ENCODE peak calls at places on chromosomes 11 and 22, in eight cellular contexts. One of them, this sample, is unnamed.

GRCh38 chr11:128548655-128549255 is 38.6 kb downstream of the ETS1 start:
- DNase-seq in cardiac fibroblast: peak
- DNase-seq in fibroblast of lung: peak
- DNase-seq in astrocyte of the spinal cord: no peak
- DNase-seq in lower leg skin: peak
- DNase-seq in tibial nerve: peak
- DNase-seq in astrocyte: no peak
- DNase-seq in sigmoid colon: peak
- DNase-seq in this sample: no peak

GRCh38 chr22:49320714-49321476 is 506.8 kb downstream of the BRD1 start:
- DNase-seq in cardiac fibroblast: no peak
- DNase-seq in fibroblast of lung: no peak
- DNase-seq in astrocyte of the spinal cord: no peak
- DNase-seq in lower leg skin: peak
- DNase-seq in tibial nerve: no peak
- DNase-seq in astrocyte: no peak
- DNase-seq in sigmoid colon: no peak
- DNase-seq in this sample: no peak

GRCh38 chr11:2272946-2273280 is 2.5 kb upstream of the ASCL2 start:
- DNase-seq in cardiac fibroblast: no peak
- DNase-seq in fibroblast of lung: no peak
- DNase-seq in astrocyte of the spinal cord: no peak
- DNase-seq in lower leg skin: no peak
- DNase-seq in tibial nerve: no peak
- DNase-seq in astrocyte: no peak
- DNase-seq in sigmoid colon: no peak
- DNase-seq in this sample: no peak

GRCh38 chr22:47198801-47199251 is 436.4 kb downstream of the TBC1D22A start:
- DNase-seq in cardiac fibroblast: no peak
- DNase-seq in fibroblast of lung: no peak
- DNase-seq in astrocyte of the spinal cord: no peak
- DNase-seq in lower leg skin: peak
- DNase-seq in tibial nerve: no peak
- DNase-seq in astrocyte: no peak
- DNase-seq in sigmoid colon: peak
- DNase-seq in this sample: no peak

GRCh38 chr11:3165152-3165705 is at the start of gene OSBPL5:
- DNase-seq in cardiac fibroblast: peak
- DNase-seq in fibroblast of lung: peak
- DNase-seq in astrocyte of the spinal cord: peak
- DNase-seq in lower leg skin: peak
- DNase-seq in tibial nerve: peak
- DNase-seq in astrocyte: peak
- DNase-seq in sigmoid colon: peak
- DNase-seq in this sample: peak

GRCh38 chr11:834371-835316 is 1.9 kb downstream of the CD151 start:
- DNase-seq in cardiac fibroblast: peak
- DNase-seq in fibroblast of lung: peak
- DNase-seq in astrocyte of the spinal cord: peak
- DNase-seq in lower leg skin: no peak
- DNase-seq in tibial nerve: no peak
- DNase-seq in astrocyte: peak
- DNase-seq in sigmoid colon: peak
- DNase-seq in this sample: peak

GRCh38 chr22:20566420-20567260 is 59.2 kb downstream of the MED15 start:
- DNase-seq in cardiac fibroblast: peak
- DNase-seq in fibroblast of lung: peak
- DNase-seq in astrocyte of the spinal cord: peak
- DNase-seq in lower leg skin: no peak
- DNase-seq in tibial nerve: peak
- DNase-seq in astrocyte: peak
- DNase-seq in sigmoid colon: peak
- DNase-seq in this sample: peak

GRCh38 chr22:46272196-46272595 is 4.4 kb downstream of the TTC38 start:
- DNase-seq in cardiac fibroblast: no peak
- DNase-seq in fibroblast of lung: no peak
- DNase-seq in astrocyte of the spinal cord: no peak
- DNase-seq in lower leg skin: no peak
- DNase-seq in tibial nerve: no peak
- DNase-seq in astrocyte: no peak
- DNase-seq in sigmoid colon: no peak
- DNase-seq in this sample: no peak

GRCh38 chr11:45624095-45624494 is 41.3 kb downstream of the CHST1 start:
- DNase-seq in cardiac fibroblast: no peak
- DNase-seq in fibroblast of lung: no peak
- DNase-seq in astrocyte of the spinal cord: no peak
- DNase-seq in lower leg skin: no peak
- DNase-seq in tibial nerve: no peak
- DNase-seq in astrocyte: no peak
- DNase-seq in sigmoid colon: no peak
- DNase-seq in this sample: no peak

GRCh38 chr11:68003846-68004550 is at the start of gene UNC93B1:
- DNase-seq in cardiac fibroblast: peak
- DNase-seq in fibroblast of lung: peak
- DNase-seq in astrocyte of the spinal cord: peak
- DNase-seq in lower leg skin: peak
- DNase-seq in tibial nerve: peak
- DNase-seq in astrocyte: peak
- DNase-seq in sigmoid colon: peak
- DNase-seq in this sample: peak

GRCh38 chr11:18016789-18017188 is 3.9 kb upstream of the SERGEF start:
- DNase-seq in cardiac fibroblast: no peak
- DNase-seq in fibroblast of lung: no peak
- DNase-seq in astrocyte of the spinal cord: no peak
- DNase-seq in lower leg skin: no peak
- DNase-seq in tibial nerve: no peak
- DNase-seq in astrocyte: no peak
- DNase-seq in sigmoid colon: no peak
- DNase-seq in this sample: no peak

GRCh38 chr11:65778431-65778900 is 2.3 kb downstream of the AP5B1 start:
- DNase-seq in cardiac fibroblast: no peak
- DNase-seq in fibroblast of lung: no peak
- DNase-seq in astrocyte of the spinal cord: no peak
- DNase-seq in lower leg skin: peak
- DNase-seq in tibial nerve: no peak
- DNase-seq in astrocyte: no peak
- DNase-seq in sigmoid colon: peak
- DNase-seq in this sample: no peak

GRCh38 chr11:75513250-75513649 is 12.5 kb downstream of the GDPD5 start:
- DNase-seq in cardiac fibroblast: peak
- DNase-seq in fibroblast of lung: peak
- DNase-seq in astrocyte of the spinal cord: peak
- DNase-seq in lower leg skin: no peak
- DNase-seq in tibial nerve: no peak
- DNase-seq in astrocyte: peak
- DNase-seq in sigmoid colon: no peak
- DNase-seq in this sample: no peak

GRCh38 chr11:61417670-61418069 is 12.1 kb downstream of the CPSF7 start:
- DNase-seq in cardiac fibroblast: peak
- DNase-seq in fibroblast of lung: no peak
- DNase-seq in astrocyte of the spinal cord: no peak
- DNase-seq in lower leg skin: no peak
- DNase-seq in tibial nerve: no peak
- DNase-seq in astrocyte: no peak
- DNase-seq in sigmoid colon: no peak
- DNase-seq in this sample: no peak

GRCh38 chr22:27238935-27239510 is 562.5 kb downstream of the MN1 start:
- DNase-seq in cardiac fibroblast: peak
- DNase-seq in fibroblast of lung: peak
- DNase-seq in astrocyte of the spinal cord: peak
- DNase-seq in lower leg skin: no peak
- DNase-seq in tibial nerve: peak
- DNase-seq in astrocyte: peak
- DNase-seq in sigmoid colon: peak
- DNase-seq in this sample: peak

GRCh38 chr11:8354622-8355417 is 91.1 kb upstream of the LMO1 start:
- DNase-seq in cardiac fibroblast: no peak
- DNase-seq in fibroblast of lung: peak
- DNase-seq in astrocyte of the spinal cord: no peak
- DNase-seq in lower leg skin: no peak
- DNase-seq in tibial nerve: no peak
- DNase-seq in astrocyte: peak
- DNase-seq in sigmoid colon: no peak
- DNase-seq in this sample: no peak

GRCh38 chr11:8760896-8761295 is 78.3 kb downstream of the RPL27A start:
- DNase-seq in cardiac fibroblast: peak
- DNase-seq in fibroblast of lung: peak
- DNase-seq in astrocyte of the spinal cord: no peak
- DNase-seq in lower leg skin: no peak
- DNase-seq in tibial nerve: no peak
- DNase-seq in astrocyte: peak
- DNase-seq in sigmoid colon: peak
- DNase-seq in this sample: no peak

GRCh38 chr22:22753526-22754267 is 109.3 kb downstream of the GGTLC2 start:
- DNase-seq in cardiac fibroblast: peak
- DNase-seq in fibroblast of lung: peak
- DNase-seq in astrocyte of the spinal cord: peak
- DNase-seq in lower leg skin: peak
- DNase-seq in tibial nerve: peak
- DNase-seq in astrocyte: no peak
- DNase-seq in sigmoid colon: no peak
- DNase-seq in this sample: no peak

GRCh38 chr22:24006207-24006913 is 1.1 kb upstream of the GSTT4 start:
- DNase-seq in cardiac fibroblast: no peak
- DNase-seq in fibroblast of lung: no peak
- DNase-seq in astrocyte of the spinal cord: no peak
- DNase-seq in lower leg skin: no peak
- DNase-seq in tibial nerve: no peak
- DNase-seq in astrocyte: no peak
- DNase-seq in sigmoid colon: no peak
- DNase-seq in this sample: no peak

GRCh38 chr22:46699091-46699490 is 39.0 kb downstream of the CERK start:
- DNase-seq in cardiac fibroblast: no peak
- DNase-seq in fibroblast of lung: no peak
- DNase-seq in astrocyte of the spinal cord: no peak
- DNase-seq in lower leg skin: no peak
- DNase-seq in tibial nerve: no peak
- DNase-seq in astrocyte: no peak
- DNase-seq in sigmoid colon: peak
- DNase-seq in this sample: no peak

GRCh38 chr22:24155597-24156145 is 25.6 kb upstream of the SUSD2 start:
- DNase-seq in cardiac fibroblast: peak
- DNase-seq in fibroblast of lung: peak
- DNase-seq in astrocyte of the spinal cord: peak
- DNase-seq in lower leg skin: peak
- DNase-seq in tibial nerve: peak
- DNase-seq in astrocyte: peak
- DNase-seq in sigmoid colon: peak
- DNase-seq in this sample: peak

GRCh38 chr22:45891996-45892621 is 84.9 kb downstream of the WNT7B start:
- DNase-seq in cardiac fibroblast: no peak
- DNase-seq in fibroblast of lung: no peak
- DNase-seq in astrocyte of the spinal cord: no peak
- DNase-seq in lower leg skin: no peak
- DNase-seq in tibial nerve: no peak
- DNase-seq in astrocyte: no peak
- DNase-seq in sigmoid colon: no peak
- DNase-seq in this sample: no peak

GRCh38 chr11:32366671-32367070 is 68.7 kb downstream of the WT1 start:
- DNase-seq in cardiac fibroblast: peak
- DNase-seq in fibroblast of lung: peak
- DNase-seq in astrocyte of the spinal cord: peak
- DNase-seq in lower leg skin: no peak
- DNase-seq in tibial nerve: no peak
- DNase-seq in astrocyte: peak
- DNase-seq in sigmoid colon: no peak
- DNase-seq in this sample: no peak

DNA sequence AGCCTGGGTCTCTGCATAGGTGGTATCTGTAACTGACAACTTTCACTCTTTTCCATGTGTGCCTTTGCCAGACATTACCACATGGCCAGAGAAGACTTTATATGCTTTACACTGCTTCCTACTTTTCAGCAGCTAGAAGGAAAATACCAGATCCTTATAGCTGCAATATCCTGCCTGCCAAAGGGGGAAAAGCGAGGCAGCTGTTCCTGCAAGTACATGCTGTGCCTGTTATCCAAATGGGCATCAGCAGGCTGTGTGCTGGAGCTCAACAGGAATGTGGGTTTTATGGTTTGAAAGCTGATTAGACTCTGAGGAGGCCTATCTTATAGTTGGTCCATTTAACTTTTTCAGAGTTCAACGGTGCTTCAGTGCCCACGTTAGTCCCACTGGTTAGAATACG is 547.1 kb downstream of the RAB38 start:
- DNase-seq in cardiac fibroblast: no peak
- DNase-seq in fibroblast of lung: no peak
- DNase-seq in astrocyte of the spinal cord: no peak
- DNase-seq in lower leg skin: no peak
- DNase-seq in tibial nerve: no peak
- DNase-seq in astrocyte: no peak
- DNase-seq in sigmoid colon: no peak
- DNase-seq in this sample: no peak
- TF ChIP-seq CTCF in cardiac fibroblast: no peak
- TF ChIP-seq CTCF in fibroblast of lung: no peak
- TF ChIP-seq CTCF in astrocyte of the spinal cord: no peak
- TF ChIP-seq CTCF in lower leg skin: no peak
- TF ChIP-seq CTCF in tibial nerve: no peak
- TF ChIP-seq CTCF in astrocyte: no peak
- TF ChIP-seq CTCF in sigmoid colon: no peak
- TF ChIP-seq CTCF in this sample: no peak

GRCh38 chr11:93248602-93249001 is 50.8 kb upstream of the SLC36A4 start:
- DNase-seq in cardiac fibroblast: peak
- DNase-seq in fibroblast of lung: no peak
- DNase-seq in astrocyte of the spinal cord: no peak
- DNase-seq in lower leg skin: no peak
- DNase-seq in tibial nerve: no peak
- DNase-seq in astrocyte: no peak
- DNase-seq in sigmoid colon: no peak
- DNase-seq in this sample: no peak
- TF ChIP-seq CTCF in cardiac fibroblast: peak
- TF ChIP-seq CTCF in fibroblast of lung: peak
- TF ChIP-seq CTCF in astrocyte of the spinal cord: peak
- TF ChIP-seq CTCF in lower leg skin: no peak
- TF ChIP-seq CTCF in tibial nerve: no peak
- TF ChIP-seq CTCF in astrocyte: peak
- TF ChIP-seq CTCF in sigmoid colon: no peak
- TF ChIP-seq CTCF in this sample: peak

GRCh38 chr11:92399702-92400101 is 175.1 kb downstream of the FAT3 start:
- DNase-seq in cardiac fibroblast: no peak
- DNase-seq in fibroblast of lung: no peak
- DNase-seq in astrocyte of the spinal cord: no peak
- DNase-seq in lower leg skin: no peak
- DNase-seq in tibial nerve: no peak
- DNase-seq in astrocyte: no peak
- DNase-seq in sigmoid colon: no peak
- DNase-seq in this sample: no peak
- TF ChIP-seq CTCF in cardiac fibroblast: no peak
- TF ChIP-seq CTCF in fibroblast of lung: no peak
- TF ChIP-seq CTCF in astrocyte of the spinal cord: no peak
- TF ChIP-seq CTCF in lower leg skin: no peak
- TF ChIP-seq CTCF in tibial nerve: no peak
- TF ChIP-seq CTCF in astrocyte: no peak
- TF ChIP-seq CTCF in sigmoid colon: no peak
- TF ChIP-seq CTCF in this sample: no peak

DNA sequence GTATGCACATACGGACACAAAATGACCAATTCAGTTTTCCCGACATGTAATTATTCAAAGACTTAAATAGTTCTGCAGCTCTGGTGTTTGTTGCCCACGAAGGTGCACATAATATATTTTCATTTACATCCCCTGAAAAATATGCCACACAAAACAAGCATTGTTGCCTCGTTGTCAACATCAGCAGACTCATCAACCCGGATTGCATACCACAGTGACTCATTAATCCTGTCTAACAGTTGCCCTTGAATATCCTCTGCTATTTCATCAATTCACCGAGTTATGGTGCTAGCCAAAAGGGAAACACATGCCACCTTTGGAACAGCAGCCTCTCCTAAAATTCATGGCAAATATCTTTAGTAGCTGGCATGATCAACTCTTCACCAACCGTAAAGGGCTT is 582.2 kb downstream of the LRRC4C start:
- DNase-seq in cardiac fibroblast: no peak
- DNase-seq in fibroblast of lung: peak
- DNase-seq in astrocyte of the spinal cord: no peak
- DNase-seq in lower leg skin: no peak
- DNase-seq in tibial nerve: no peak
- DNase-seq in astrocyte: peak
- DNase-seq in sigmoid colon: no peak
- DNase-seq in this sample: no peak
- TF ChIP-seq CTCF in cardiac fibroblast: no peak
- TF ChIP-seq CTCF in fibroblast of lung: no peak
- TF ChIP-seq CTCF in astrocyte of the spinal cord: no peak
- TF ChIP-seq CTCF in lower leg skin: no peak
- TF ChIP-seq CTCF in tibial nerve: no peak
- TF ChIP-seq CTCF in astrocyte: no peak
- TF ChIP-seq CTCF in sigmoid colon: no peak
- TF ChIP-seq CTCF in this sample: no peak

This sample was measured in AG09319.